ENCODE peak calls at places on chromosomes 13 and 19, in ten cellular contexts. E is psoas muscle, S is tibial artery, W is colonic mucosa, Y is trophoblast cell, J is transverse colon, V is left lung, Q is mammary epithelial cell, Z is hepatocyte, A is A673. P is an unnamed sample. For H3K9me3 and H3K4me1, the result is how much of the 10 kb centered on the place peaks cover.

GRCh38 chr13:94063096-94063495 is 416.4 kb downstream of the DCT start:
- DNase-seq in V (no peak), Q (no peak), Z (no peak), S (no peak), W (no peak), J (no peak), Y (no peak), A (no peak), E (no peak), P (no peak)

GRCh38 chr19:41957838-41958366 is 1.2 kb downstream of the RABAC1 start:
- DNase-seq in Z (peak), V (no peak), W (peak), J (peak), Y (peak), E (peak), A (peak), S (peak), Q (peak), P (peak)

GRCh38 chr13:99350191-99350590 is 43.0 kb upstream of the GPR183 start:
- DNase-seq in E (no peak), Z (no peak), V (no peak), W (no peak), J (no peak), Y (no peak), Q (no peak), S (no peak), A (no peak), P (no peak)

GRCh38 chr19:30692517-30692870 is 320.3 kb downstream of the ZNF536 start:
- DNase-seq in S (no peak), W (no peak), Q (no peak), V (no peak), Z (no peak), E (no peak), A (peak), J (no peak), Y (no peak), P (peak)

GRCh38 chr13:24802074-24802473 is 38.1 kb downstream of the RNF17 start:
- DNase-seq in Q (peak), J (no peak), W (no peak), S (no peak), Z (no peak), A (no peak), Y (no peak), E (no peak), V (no peak), P (peak)

GRCh38 chr13:90105276-90105675 is 1242.2 kb upstream of the MIR17HG start:
- DNase-seq in J (no peak), V (no peak), Y (no peak), Q (peak), W (no peak), A (peak), S (no peak), E (no peak), Z (no peak), P (no peak)

GRCh38 chr13:59452189-59452588 is 711.5 kb downstream of the DIAPH3 start:
- DNase-seq in E (no peak), Z (no peak), A (peak), W (no peak), Y (no peak), V (peak), J (no peak), S (peak), Q (no peak), P (peak)

GRCh38 chr19:1970003-1970805 is 29.2 kb downstream of the CSNK1G2 start:
- DNase-seq in W (no peak), Q (peak), J (no peak), A (no peak), Y (no peak), V (no peak), S (no peak), E (peak), Z (no peak), P (no peak)

GRCh38 chr13:21671793-21672680 is 1.2 kb downstream of the FGF9 start:
- DNase-seq in Z (no peak), V (no peak), W (no peak), Q (no peak), A (no peak), E (no peak), J (no peak), S (no peak), Y (no peak), P (no peak)

GRCh38 chr19:49355890-49356289 is 6.3 kb downstream of the TEAD2 start:
- DNase-seq in E (no peak), Y (no peak), Q (no peak), S (no peak), Z (no peak), A (peak), W (no peak), J (no peak), V (peak), P (no peak)

GRCh38 chr19:39341122-39341719 is 1.0 kb upstream of the SAMD4B start:
- DNase-seq in V (peak), Y (no peak), J (peak), Q (no peak), A (no peak), Z (peak), S (peak), E (peak), W (peak), P (no peak)

GRCh38 chr19:648305-648704 is 8.6 kb downstream of the FGF22 start:
- DNase-seq in S (no peak), J (no peak), W (no peak), E (no peak), A (no peak), Z (no peak), Y (no peak), Q (no peak), V (no peak), P (no peak)

GRCh38 chr19:45670670-45671453 is 2.8 kb downstream of the GIPR start:
- DNase-seq in V (peak), A (peak), Z (peak), E (peak), Q (peak), S (no peak), Y (peak), J (peak), W (peak), P (peak)

GRCh38 chr19:1264801-1265610 is 4.1 kb upstream of the CIRBP start:
- DNase-seq in Z (peak), S (peak), Y (peak), E (peak), J (peak), W (peak), V (peak), Q (peak), A (peak), P (peak)

GRCh38 chr13:112444001-112444311 is 67.8 kb downstream of the SPACA7 start:
- DNase-seq in W (peak), A (peak), Q (peak), S (peak), E (peak), Y (peak), J (peak), Z (peak), V (peak), P (peak)

GRCh38 chr19:44809856-44810554 is 1.1 kb downstream of the BCAM start:
- DNase-seq in Y (no peak), E (no peak), A (no peak), W (no peak), V (no peak), S (peak), J (no peak), Q (peak), Z (no peak), P (no peak)

GRCh38 chr19:6425732-6426686 is 1.4 kb upstream of the KHSRP start:
- DNase-seq in Z (no peak), Y (no peak), A (no peak), W (no peak), E (no peak), V (no peak), S (no peak), J (peak), Q (no peak), P (no peak)

GRCh38 chr13:45406421-45406820 is 11.8 kb downstream of the SLC25A30 start:
- DNase-seq in E (no peak), S (no peak), J (no peak), A (no peak), Y (no peak), Q (no peak), Z (no peak), V (no peak), W (no peak), P (no peak)

GRCh38 chr13:26855921-26856320 is 95.3 kb upstream of the GPR12 start:
- DNase-seq in J (no peak), S (no peak), Q (no peak), Z (no peak), Y (no peak), E (no peak), V (no peak), A (no peak), W (no peak), P (no peak)

GRCh38 chr13:23673354-23673753 is 103.1 kb downstream of the TNFRSF19 start:
- DNase-seq in V (no peak), Z (peak), S (no peak), Y (no peak), E (no peak), W (no peak), A (no peak), Q (peak), J (no peak), P (peak)

GRCh38 chr19:51271015-51271600 is 20.2 kb downstream of the SIGLECL1 start:
- DNase-seq in V (peak), S (no peak), Z (no peak), Y (no peak), E (no peak), A (no peak), Q (no peak), J (no peak), W (no peak), P (no peak)
- H3K27ac ChIP-seq in V (no peak), S (no peak), Z (no peak), Y (no peak), E (no peak), A (no peak), Q (no peak), J (no peak), W (no peak), P (no peak)

DNA sequence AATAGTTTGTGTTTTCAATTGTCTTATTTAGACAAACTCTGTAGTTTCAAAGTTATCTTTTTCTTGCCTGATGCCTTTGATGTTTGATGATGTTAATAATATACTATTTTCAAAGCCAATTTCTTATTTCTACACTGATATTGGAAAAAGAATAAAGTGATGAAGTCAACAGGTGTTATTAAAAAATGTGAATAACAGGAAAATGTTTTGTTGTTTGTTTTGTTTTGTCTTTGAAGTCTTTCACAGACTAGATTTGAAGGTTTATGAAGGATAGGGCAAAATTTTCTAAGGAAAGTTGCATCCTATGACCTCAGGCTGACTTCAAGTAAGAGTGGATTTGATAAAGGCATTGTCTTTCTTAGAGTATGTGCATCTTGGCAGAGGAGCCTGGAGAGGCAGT is 31.2 kb downstream of the ZNF790 start:
- DNase-seq in J (no peak), Z (no peak), V (no peak), S (no peak), Y (no peak), E (no peak), Q (no peak), W (no peak), A (no peak), P (no peak)
- H3K9me3 ChIP-seq in J (half or more), Z (under half), V (under half), S (half or more), Y (under half), E (half or more), Q (under half), W (under half), A (under half), P (under half)

GRCh38 chr13:44229371-44230030 is 144.1 kb upstream of the SERP2 start:
- DNase-seq in V (no peak), Y (peak), Z (no peak), A (no peak), E (no peak), S (no peak), Q (no peak), W (no peak), J (no peak), P (no peak)
- H3K4me1 ChIP-seq in V (under half), Y (under half), Z (under half), A (under half), E (under half), S (half or more), Q (under half), W (under half), J (under half), P (under half)

GRCh38 chr13:110227416-110227815 is 79.5 kb downstream of the COL4A1 start:
- DNase-seq in E (no peak), J (no peak), Z (no peak), V (no peak), Q (no peak), W (no peak), S (no peak), A (no peak), Y (no peak), P (no peak)

GRCh38 chr13:110227864-110228643 is 78.9 kb downstream of the COL4A1 start:
- DNase-seq in J (no peak), Q (no peak), V (no peak), S (no peak), W (no peak), Y (no peak), A (peak), Z (no peak), E (peak), P (no peak)

GRCh38 chr13:110230661-110231347 is 76.2 kb downstream of the COL4A1 start:
- DNase-seq in V (no peak), Y (peak), Q (no peak), Z (no peak), A (no peak), W (peak), E (peak), S (no peak), J (no peak), P (no peak)

GRCh38 chr13:110229905-110230563 is 76.9 kb downstream of the COL4A1 start:
- DNase-seq in Y (no peak), V (no peak), Q (no peak), J (no peak), S (no peak), Z (no peak), E (no peak), A (no peak), W (no peak), P (no peak)

GRCh38 chr13:110228936-110229904 is 77.7 kb downstream of the COL4A1 start:
- DNase-seq in W (no peak), Q (no peak), J (no peak), V (no peak), S (no peak), E (peak), A (peak), Y (peak), Z (no peak), P (peak)
- H3K27ac ChIP-seq in W (no peak), Q (no peak), J (no peak), V (peak), S (peak), E (peak), A (peak), Y (no peak), Z (peak), P (peak)

GRCh38 chr19:56769650-56770049 is 70.9 kb downstream of the PEG3 start:
- DNase-seq in Y (no peak), J (no peak), W (no peak), Q (no peak), S (no peak), V (no peak), A (no peak), E (no peak), Z (no peak), P (no peak)

GRCh38 chr19:56765107-56765506 is 75.4 kb downstream of the PEG3 start:
- DNase-seq in W (peak), Z (no peak), E (peak), Y (peak), A (peak), S (no peak), J (peak), Q (no peak), V (peak), P (peak)

GRCh38 chr19:56759531-56759930 is 81.0 kb downstream of the PEG3 start:
- DNase-seq in Q (no peak), S (no peak), W (no peak), Y (no peak), J (no peak), A (no peak), Z (no peak), V (no peak), E (no peak), P (no peak)

GRCh38 chr19:56760842-56761241 is 79.7 kb downstream of the PEG3 start:
- DNase-seq in W (no peak), Z (no peak), J (no peak), A (no peak), V (no peak), S (no peak), Y (no peak), Q (no peak), E (no peak), P (no peak)

DNA sequence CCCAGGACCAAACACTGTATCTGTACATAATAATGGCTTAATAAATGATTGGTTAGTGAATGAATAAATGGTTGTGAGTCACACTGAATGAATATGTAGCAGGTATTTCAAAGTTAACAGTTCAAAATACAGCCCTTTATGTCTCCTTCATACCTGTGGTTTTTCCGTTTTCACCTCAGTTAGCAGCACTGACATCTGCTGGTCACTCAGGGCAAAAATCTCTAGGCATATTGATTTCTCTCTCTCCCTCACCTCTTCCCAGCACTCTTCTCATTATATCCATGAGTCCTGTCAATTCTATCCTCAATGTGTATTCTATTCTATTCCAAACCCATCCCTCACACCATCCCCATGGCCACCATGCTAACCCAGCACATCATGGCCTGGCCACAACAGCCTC is 76.2 kb downstream of the PEG3 start:
- DNase-seq in V (no peak), E (no peak), Z (no peak), Y (no peak), S (no peak), W (no peak), J (no peak), Q (no peak), A (no peak), P (no peak)
- H3K9me3 ChIP-seq in V (under half), E (under half), Z (under half), Y (under half), S (under half), W (under half), J (under half), Q (under half), A (under half), P (under half)

P was measured in SJCRH30.